ENCODE peak calls at places on chromosomes 1 and 21, in five cellular contexts. F, Q, G, M and A are unnamed samples.

GRCh38 chr21:46226920-46227599 is 1.5 kb downstream of the LSS start:
- DNase-seq in F (no peak), Q (peak), G (no peak), M (no peak), A (peak)

GRCh38 chr1:43893020-43893419 is 40.6 kb upstream of the ARTN start:
- DNase-seq in F (no peak), Q (no peak), G (no peak), M (no peak), A (peak)

GRCh38 chr21:29382029-29382654 is 83.4 kb downstream of the BACH1 start:
- DNase-seq in F (no peak), Q (no peak), G (peak), M (no peak), A (peak)

GRCh38 chr1:232307299-232307698 is 322.6 kb downstream of the SIPA1L2 start:
- DNase-seq in F (no peak), Q (no peak), G (no peak), M (no peak), A (no peak)

GRCh38 chr21:41852151-41852928 is 26.8 kb downstream of the PRDM15 start:
- DNase-seq in F (no peak), Q (no peak), G (no peak), M (no peak), A (no peak)

GRCh38 chr1:86704972-86705632 is 726 bp downstream of the SH3GLB1 start:
- DNase-seq in F (peak), Q (no peak), G (peak), M (peak), A (peak)

GRCh38 chr21:44495641-44496040 is 40.3 kb downstream of the LRRC3 start:
- DNase-seq in F (no peak), Q (no peak), G (no peak), M (no peak), A (no peak)

GRCh38 chr21:45855248-45855801 is 126.2 kb upstream of the COL6A1 start:
- DNase-seq in F (no peak), Q (no peak), G (no peak), M (no peak), A (no peak)

GRCh38 chr1:85576642-85577420 is 3.7 kb upstream of the CCN1 start:
- DNase-seq in F (peak), Q (no peak), G (peak), M (peak), A (peak)

GRCh38 chr1:110850632-110851031 is 22.3 kb upstream of the CD53 start:
- DNase-seq in F (no peak), Q (no peak), G (no peak), M (no peak), A (no peak)

GRCh38 chr1:10575616-10576015 is 100.9 kb downstream of the PEX14 start:
- DNase-seq in F (no peak), Q (no peak), G (peak), M (no peak), A (peak)

GRCh38 chr21:26557106-26557505 is 16.0 kb downstream of the CYYR1 start:
- DNase-seq in F (no peak), Q (no peak), G (no peak), M (no peak), A (no peak)

GRCh38 chr1:173536254-173536653 is 59.1 kb downstream of the PRDX6 start:
- DNase-seq in F (no peak), Q (no peak), G (no peak), M (no peak), A (no peak)

GRCh38 chr1:91553196-91553595 is 52.5 kb downstream of the CDC7 start:
- DNase-seq in F (no peak), Q (no peak), G (no peak), M (no peak), A (peak)

GRCh38 chr1:178969226-178969987 is 56.3 kb upstream of the FAM20B start:
- DNase-seq in F (no peak), Q (no peak), G (no peak), M (no peak), A (no peak)

GRCh38 chr1:22763479-22764200 is 53.0 kb downstream of the EPHB2 start:
- DNase-seq in F (no peak), Q (peak), G (no peak), M (no peak), A (peak)

GRCh38 chr1:42915456-42915855 is 43.2 kb downstream of the SLC2A1 start:
- DNase-seq in F (no peak), Q (no peak), G (no peak), M (no peak), A (no peak)

GRCh38 chr1:2506901-2507565 is 19.4 kb downstream of the PANK4 start:
- DNase-seq in F (no peak), Q (no peak), G (no peak), M (no peak), A (no peak)

GRCh38 chr1:183838221-183838620 is 33.3 kb downstream of the RGL1 start:
- DNase-seq in F (no peak), Q (no peak), G (no peak), M (no peak), A (no peak)

GRCh38 chr1:219220945-219221344 is 47.3 kb downstream of the LYPLAL1 start:
- DNase-seq in F (no peak), Q (peak), G (no peak), M (no peak), A (peak)

GRCh38 chr1:44714944-44715571 is 15.9 kb downstream of the RNU5D-1 start:
- DNase-seq in F (peak), Q (peak), G (peak), M (peak), A (peak)

GRCh38 chr1:201127755-201128455 is 921 bp upstream of the ASCL5 start:
- DNase-seq in F (no peak), Q (no peak), G (no peak), M (no peak), A (peak)

GRCh38 chr1:37040773-37041172 is 6.5 kb upstream of the GRIK3 start:
- DNase-seq in F (no peak), Q (no peak), G (no peak), M (no peak), A (no peak)

GRCh38 chr1:19363526-19364152 is 51.5 kb downstream of the SLC66A1 start:
- DNase-seq in F (no peak), Q (no peak), G (no peak), M (no peak), A (no peak)

GRCh38 chr21:33884361-33885157 is 31.0 kb downstream of the ATP5PO start:
- DNase-seq in F (no peak), Q (no peak), G (no peak), M (no peak), A (no peak)

GRCh38 chr1:200172311-200172710 is 144.8 kb downstream of the NR5A2 start:
- DNase-seq in F (no peak), Q (no peak), G (no peak), M (no peak), A (peak)

GRCh38 chr1:202281316-202282016 is 60.3 kb downstream of the UBE2T start:
- DNase-seq in F (no peak), Q (no peak), G (no peak), M (no peak), A (peak)

GRCh38 chr1:151327223-151327902 is at the start of gene PI4KB:
- DNase-seq in F (peak), Q (peak), G (peak), M (peak), A (peak)

GRCh38 chr1:151325646-151326429 is 1.4 kb downstream of the PI4KB start:
- DNase-seq in F (no peak), Q (no peak), G (no peak), M (no peak), A (peak)

GRCh38 chr1:151326619-151327222 is 495 bp downstream of the PI4KB start:
- DNase-seq in F (no peak), Q (no peak), G (peak), M (peak), A (peak)

GRCh38 chr1:151325231-151325630 is 2.0 kb downstream of the PI4KB start:
- DNase-seq in F (no peak), Q (no peak), G (no peak), M (no peak), A (peak)

GRCh38 chr1:151327903-151328674 is 873 bp upstream of the PI4KB start:
- DNase-seq in F (peak), Q (no peak), G (peak), M (no peak), A (no peak)
- TF ChIP-seq RCOR1 in F (no peak), Q (no peak), G (no peak), M (no peak), A (no peak)

DNA sequence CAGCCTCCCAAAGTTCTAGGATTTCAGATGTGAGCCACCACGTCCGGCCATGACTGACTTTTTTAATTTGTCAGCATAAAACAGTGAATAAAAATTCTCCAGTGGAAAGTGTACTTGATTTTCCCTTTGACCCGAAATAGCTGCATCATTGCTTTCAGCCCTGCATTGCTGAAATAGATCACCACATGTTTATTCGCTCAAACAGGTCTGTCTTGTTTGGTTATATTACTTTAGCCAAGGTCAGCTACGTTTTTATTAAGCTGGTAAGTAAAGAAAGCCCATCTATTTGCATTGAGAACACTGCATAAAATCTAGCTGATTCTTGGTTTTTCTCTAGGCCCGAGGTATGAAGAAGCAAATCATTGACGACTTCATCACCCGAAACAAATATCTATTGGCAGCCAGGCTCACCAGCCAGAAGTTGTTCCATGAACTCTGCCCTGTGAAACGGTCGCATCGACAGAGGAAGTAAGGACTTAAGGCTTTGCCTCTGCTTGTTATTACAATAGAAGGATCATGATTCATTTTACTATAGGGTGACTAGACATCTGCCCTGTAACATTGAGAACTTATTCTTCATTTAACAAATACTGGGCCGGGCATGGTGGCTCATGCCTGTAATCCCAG is 25.5 kb downstream of the AGMAT start:
- DNase-seq in F (no peak), Q (no peak), G (no peak), M (no peak), A (no peak)
- TF ChIP-seq RCOR1 in F (no peak), Q (no peak), G (no peak), M (no peak), A (no peak)

DNA sequence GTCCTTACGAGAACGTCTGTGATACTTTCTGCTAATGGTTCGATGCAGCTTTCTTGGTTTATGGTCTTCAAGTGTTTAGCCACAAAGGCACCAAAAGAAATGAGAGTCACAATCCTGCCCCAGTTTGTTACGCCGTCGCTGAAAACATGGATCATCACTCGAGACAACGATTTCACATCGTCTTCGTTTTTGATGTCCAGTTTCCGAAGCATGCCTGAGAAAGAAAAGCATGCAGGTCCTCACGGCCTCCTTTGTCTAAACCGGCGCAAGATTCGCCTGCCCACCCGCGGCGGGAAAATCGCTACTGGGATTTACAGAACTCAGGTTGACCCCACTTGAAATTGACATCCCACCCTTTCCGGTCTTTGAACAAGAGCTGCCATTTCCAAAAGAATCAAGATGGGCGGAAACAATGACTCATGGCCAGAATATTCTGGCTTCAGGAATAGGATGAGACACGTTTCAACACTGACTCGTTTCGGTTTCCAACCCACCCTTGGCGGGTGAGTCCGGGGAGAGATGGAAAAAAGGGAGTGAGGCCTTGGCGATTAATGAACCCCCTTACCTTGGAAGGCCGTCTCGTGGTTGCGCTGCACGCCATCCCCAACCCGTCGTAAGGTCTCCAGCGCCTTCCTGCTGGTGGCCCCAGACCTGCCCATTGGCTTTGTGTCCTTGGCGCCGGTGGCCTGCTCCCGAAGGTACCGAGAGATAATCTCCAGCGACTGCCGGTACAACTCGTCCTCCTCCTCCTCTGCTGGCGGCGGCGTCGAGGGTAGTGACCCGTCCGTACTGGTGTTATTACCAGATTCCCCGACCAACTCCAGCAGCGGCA is 916 bp downstream of the MCL1 start:
- DNase-seq in F (peak), Q (no peak), G (no peak), M (peak), A (peak)
- TF ChIP-seq RCOR1 in F (no peak), Q (no peak), G (no peak), M (no peak), A (no peak)

DNA sequence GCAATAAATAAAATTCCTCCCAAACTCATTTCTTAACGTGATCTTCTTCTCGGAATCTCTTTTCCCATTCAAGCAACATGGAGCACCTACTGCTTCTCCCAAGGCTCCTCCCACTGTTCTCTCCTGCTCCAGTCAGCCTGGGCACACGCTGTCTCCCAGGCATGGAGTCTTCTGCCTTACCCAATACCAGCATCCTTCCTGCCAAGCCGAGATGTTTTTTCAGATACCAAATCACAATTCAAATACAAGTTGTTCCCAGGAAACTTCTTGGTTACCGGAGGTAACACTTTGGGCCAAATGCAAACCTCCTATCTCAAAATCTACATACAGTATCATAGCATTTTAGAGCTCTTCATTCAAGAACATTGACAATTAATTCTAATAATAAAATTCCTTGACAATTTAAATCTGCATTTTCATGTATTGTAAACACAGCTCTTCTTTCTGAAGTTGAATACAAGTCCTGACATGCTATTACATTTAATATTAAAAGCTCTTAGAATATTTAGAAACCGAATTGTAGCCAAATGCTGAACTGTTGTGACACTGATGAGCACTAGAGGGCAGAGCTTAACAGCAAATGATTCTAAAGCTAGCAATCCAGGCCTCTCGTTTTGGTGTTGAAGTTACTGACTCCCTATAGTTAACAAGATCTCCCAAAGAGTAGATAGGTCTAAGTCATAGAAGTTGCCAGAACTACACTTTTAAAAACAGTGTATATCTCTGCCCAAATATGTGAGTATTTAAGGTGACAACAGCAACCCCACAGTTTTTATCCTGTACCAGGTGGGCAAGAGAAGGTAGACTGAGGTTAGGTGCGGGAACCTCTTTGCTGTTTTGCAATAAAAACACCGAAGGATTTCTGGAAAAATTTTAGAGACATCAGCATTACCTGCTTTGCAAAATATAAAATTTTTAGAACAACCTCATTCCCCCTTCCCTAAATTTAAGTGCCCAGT is 52.3 kb downstream of the BCAR3 start:
- DNase-seq in F (peak), Q (peak), G (peak), M (peak), A (peak)
- TF ChIP-seq RCOR1 in F (no peak), Q (no peak), G (no peak), M (no peak), A (no peak)

GRCh38 chr1:46081620-46082019 is 50.8 kb downstream of the PIK3R3 start:
- DNase-seq in F (no peak), Q (no peak), G (no peak), M (no peak), A (no peak)
- TF ChIP-seq RCOR1 in F (no peak), Q (no peak), G (no peak), M (no peak), A (no peak)

GRCh38 chr1:16178596-16179497 is 23.0 kb upstream of the EPHA2 start:
- DNase-seq in F (no peak), Q (no peak), G (no peak), M (no peak), A (no peak)

GRCh38 chr1:16183157-16183556 is 27.3 kb upstream of the EPHA2 start:
- DNase-seq in F (no peak), Q (no peak), G (no peak), M (no peak), A (peak)

GRCh38 chr1:16177306-16177705 is 21.4 kb upstream of the EPHA2 start:
- DNase-seq in F (no peak), Q (no peak), G (no peak), M (no peak), A (no peak)

GRCh38 chr1:16181887-16182719 is 26.2 kb upstream of the EPHA2 start:
- DNase-seq in F (no peak), Q (no peak), G (peak), M (no peak), A (peak)

GRCh38 chr1:16180291-16180824 is 24.5 kb upstream of the EPHA2 start:
- DNase-seq in F (no peak), Q (no peak), G (no peak), M (no peak), A (peak)
- TF ChIP-seq RCOR1 in F (no peak), Q (no peak), G (no peak), M (no peak), A (no peak)

GRCh38 chr21:32136546-32136945 is 142.3 kb downstream of the MIS18A start:
- DNase-seq in F (no peak), Q (no peak), G (no peak), M (no peak), A (no peak)

GRCh38 chr21:32134441-32135159 is 144.2 kb downstream of the MIS18A start:
- DNase-seq in F (no peak), Q (no peak), G (no peak), M (no peak), A (no peak)

GRCh38 chr21:32135401-32136363 is 143.2 kb downstream of the MIS18A start:
- DNase-seq in F (no peak), Q (peak), G (no peak), M (peak), A (peak)

GRCh38 chr21:32138658-32139057 is 140.2 kb downstream of the MIS18A start:
- DNase-seq in F (no peak), Q (no peak), G (no peak), M (no peak), A (no peak)

GRCh38 chr21:32137266-32137665 is 141.6 kb downstream of the MIS18A start:
- DNase-seq in F (no peak), Q (peak), G (no peak), M (no peak), A (no peak)
- TF ChIP-seq RCOR1 in F (no peak), Q (no peak), G (no peak), M (no peak), A (no peak)

GRCh38 chr1:230156068-230156467 is 89.0 kb downstream of the GALNT2 start:
- DNase-seq in F (no peak), Q (no peak), G (no peak), M (no peak), A (no peak)

GRCh38 chr1:230151924-230152468 is 85.0 kb downstream of the GALNT2 start:
- DNase-seq in F (no peak), Q (no peak), G (no peak), M (no peak), A (no peak)

GRCh38 chr1:230155021-230155420 is 88.0 kb downstream of the GALNT2 start:
- DNase-seq in F (no peak), Q (no peak), G (no peak), M (no peak), A (no peak)

GRCh38 chr1:230152999-230153398 is 86.0 kb downstream of the GALNT2 start:
- DNase-seq in F (no peak), Q (no peak), G (no peak), M (no peak), A (no peak)

DNA sequence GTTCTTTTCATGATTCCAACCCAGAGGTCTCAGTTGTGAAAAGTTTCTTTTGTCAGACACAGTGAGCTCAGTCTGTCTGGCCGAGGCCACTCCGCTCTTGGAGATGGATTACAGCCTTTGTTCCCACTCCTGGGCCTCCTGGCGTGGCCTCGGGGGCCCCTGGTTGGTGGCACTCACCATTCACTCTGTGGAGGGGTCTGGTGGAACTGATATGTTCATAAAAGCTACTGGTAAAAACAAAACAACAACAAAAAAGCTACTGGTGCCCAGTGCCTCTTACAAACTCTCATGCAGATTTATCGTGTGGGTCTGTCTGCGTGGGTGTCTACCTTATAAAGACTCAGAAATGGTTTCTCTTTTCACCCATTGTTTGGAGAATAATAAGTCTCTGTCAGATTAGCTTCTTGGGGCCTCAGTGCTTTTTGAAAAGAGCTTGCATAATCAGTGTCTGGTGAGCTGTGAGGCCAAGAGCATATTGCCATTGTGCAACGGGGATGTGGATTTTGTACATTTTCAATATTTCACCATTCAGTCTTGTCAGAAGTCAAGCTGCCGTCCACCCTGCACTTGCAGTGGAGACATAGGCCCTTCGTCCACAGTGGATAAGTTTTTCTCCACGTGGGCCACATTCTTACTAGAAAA is 86.7 kb downstream of the GALNT2 start:
- DNase-seq in F (no peak), Q (no peak), G (no peak), M (no peak), A (peak)
- TF ChIP-seq RCOR1 in F (no peak), Q (no peak), G (no peak), M (no peak), A (no peak)